ENCODE peak calls at places on chromosome 2, in six cellular contexts. N is GM10248, F is hepatic stellate cell, X is HT1080, U is ACHN, P is memory B cell. A is an unnamed sample.

GRCh38 chr2:240600451-240600961 is 14.0 kb downstream of the CAPN10 start:
- DNase-seq in N (no peak), F (no peak), X (no peak), U (no peak), P (no peak), A (no peak)

GRCh38 chr2:71212336-71212735 is 14.6 kb downstream of the PAIP2B start:
- DNase-seq in N (no peak), F (no peak), X (no peak), U (no peak), P (no peak), A (no peak)

GRCh38 chr2:204218040-204218439 is 281.5 kb downstream of the ICOS start:
- DNase-seq in N (no peak), F (no peak), X (no peak), U (no peak), P (no peak), A (no peak)

GRCh38 chr2:201938151-201938815 is 95.4 kb upstream of the FZD7 start:
- DNase-seq in N (no peak), F (no peak), X (no peak), U (no peak), P (no peak), A (no peak)

GRCh38 chr2:41949091-41949490 is 98.7 kb upstream of the PKDCC start:
- DNase-seq in N (no peak), F (no peak), X (no peak), U (no peak), P (no peak), A (no peak)

GRCh38 chr2:102098756-102099155 is 43.8 kb upstream of the IL1R1 start:
- DNase-seq in N (no peak), F (no peak), X (no peak), U (no peak), P (no peak), A (no peak)

GRCh38 chr2:155310589-155310988 is 612.1 kb downstream of the KCNJ3 start:
- DNase-seq in N (no peak), F (no peak), X (peak), U (peak), P (no peak), A (peak)

GRCh38 chr2:237269121-237269875 is 144.7 kb downstream of the COL6A3 start:
- DNase-seq in N (no peak), F (no peak), X (no peak), U (no peak), P (no peak), A (no peak)

GRCh38 chr2:120344991-120345975 is 653 bp upstream of the INHBB start:
- DNase-seq in N (no peak), F (peak), X (no peak), U (peak), P (peak), A (no peak)

GRCh38 chr2:104702026-104702425 is 151.9 kb upstream of the POU3F3 start:
- DNase-seq in N (no peak), F (no peak), X (no peak), U (no peak), P (no peak), A (no peak)

GRCh38 chr2:181782630-181783029 is 102.3 kb upstream of the NEUROD1 start:
- DNase-seq in N (no peak), F (no peak), X (no peak), U (no peak), P (no peak), A (no peak)

GRCh38 chr2:184598313-184599053 is at the start of gene ZNF804A:
- DNase-seq in N (peak), F (peak), X (peak), U (peak), P (peak), A (peak)

GRCh38 chr2:76160683-76161082 is 450.0 kb upstream of the GCFC2 start:
- DNase-seq in N (no peak), F (no peak), X (no peak), U (no peak), P (no peak), A (no peak)

GRCh38 chr2:220664272-220665107 is 907.6 kb downstream of the EPHA4 start:
- DNase-seq in N (no peak), F (no peak), X (no peak), U (no peak), P (no peak), A (no peak)

GRCh38 chr2:164114937-164115336 is 379.1 kb upstream of the FIGN start:
- DNase-seq in N (no peak), F (no peak), X (no peak), U (no peak), P (no peak), A (no peak)

GRCh38 chr2:19746611-19747309 is 155.0 kb downstream of the TTC32 start:
- DNase-seq in N (peak), F (peak), X (peak), U (peak), P (no peak), A (peak)

GRCh38 chr2:201952212-201952611 is 81.4 kb upstream of the FZD7 start:
- DNase-seq in N (no peak), F (no peak), X (no peak), U (no peak), P (no peak), A (no peak)

GRCh38 chr2:28606986-28607441 is 111.2 kb downstream of the PLB1 start:
- DNase-seq in N (no peak), F (no peak), X (peak), U (peak), P (no peak), A (peak)

GRCh38 chr2:172285010-172285621 is 142.3 kb upstream of the ITGA6 start:
- DNase-seq in N (no peak), F (peak), X (peak), U (no peak), P (no peak), A (peak)

GRCh38 chr2:100731535-100731981 is 88.4 kb upstream of the NPAS2 start:
- DNase-seq in N (no peak), F (no peak), X (peak), U (no peak), P (no peak), A (peak)

GRCh38 chr2:121689356-121689755 is 40.1 kb upstream of the CLASP1 start:
- DNase-seq in N (no peak), F (peak), X (peak), U (peak), P (no peak), A (peak)

GRCh38 chr2:24382363-24383021 is 22.2 kb upstream of the ITSN2 start:
- DNase-seq in N (peak), F (peak), X (peak), U (peak), P (peak), A (peak)